ENCODE peak calls at places on chromosomes 5 and 9, in six cellular contexts. One of them, this sample, is unnamed.

GRCh38 chr9:76638001-76638400 is 126.2 kb upstream of the PCA3 start:
- DNase-seq in SK-N-SH: no peak
- DNase-seq in HepG2: no peak
- DNase-seq in K562: no peak
- DNase-seq in GM12878: no peak
- DNase-seq in H1: no peak
- DNase-seq in this sample: no peak

GRCh38 chr5:178074266-178074952 is 38.9 kb upstream of the N4BP3 start:
- DNase-seq in SK-N-SH: no peak
- DNase-seq in HepG2: peak; percentile 72
- DNase-seq in K562: peak; percentile 63
- DNase-seq in GM12878: no peak
- DNase-seq in H1: no peak
- DNase-seq in this sample: no peak

GRCh38 chr5:149611327-149611726 is 30.0 kb downstream of the ARHGEF37 start:
- DNase-seq in SK-N-SH: no peak
- DNase-seq in HepG2: peak; percentile 66
- DNase-seq in K562: no peak
- DNase-seq in GM12878: no peak
- DNase-seq in H1: no peak
- DNase-seq in this sample: no peak

GRCh38 chr9:129489838-129490582 is 130.9 kb downstream of the C9orf50 start:
- DNase-seq in SK-N-SH: no peak
- DNase-seq in HepG2: no peak
- DNase-seq in K562: peak; percentile 50
- DNase-seq in GM12878: no peak
- DNase-seq in H1: no peak
- DNase-seq in this sample: no peak

GRCh38 chr5:163350083-163350482 is 87.3 kb upstream of the CCNG1 start:
- DNase-seq in SK-N-SH: peak; percentile 67
- DNase-seq in HepG2: no peak
- DNase-seq in K562: no peak
- DNase-seq in GM12878: no peak
- DNase-seq in H1: no peak
- DNase-seq in this sample: no peak

GRCh38 chr9:75378036-75378435 is 289.7 kb downstream of the OSTF1 start:
- DNase-seq in SK-N-SH: no peak
- DNase-seq in HepG2: no peak
- DNase-seq in K562: no peak
- DNase-seq in GM12878: no peak
- DNase-seq in H1: no peak
- DNase-seq in this sample: no peak

GRCh38 chr9:126395439-126396212 is 69.0 kb downstream of the MVB12B start:
- DNase-seq in SK-N-SH: no peak
- DNase-seq in HepG2: no peak
- DNase-seq in K562: no peak
- DNase-seq in GM12878: no peak
- DNase-seq in H1: no peak
- DNase-seq in this sample: peak; percentile 12

GRCh38 chr5:37619353-37619752 is 220.5 kb downstream of the GDNF start:
- DNase-seq in SK-N-SH: no peak
- DNase-seq in HepG2: no peak
- DNase-seq in K562: no peak
- DNase-seq in GM12878: no peak
- DNase-seq in H1: no peak
- DNase-seq in this sample: no peak

GRCh38 chr5:91468643-91469422 is 85.7 kb upstream of the ARRDC3 start:
- DNase-seq in SK-N-SH: peak; percentile 25
- DNase-seq in HepG2: no peak
- DNase-seq in K562: no peak
- DNase-seq in GM12878: no peak
- DNase-seq in H1: no peak
- DNase-seq in this sample: no peak

GRCh38 chr9:16303506-16303905 is 567.0 kb downstream of the BNC2 start:
- DNase-seq in SK-N-SH: no peak
- DNase-seq in HepG2: no peak
- DNase-seq in K562: no peak
- DNase-seq in GM12878: no peak
- DNase-seq in H1: no peak
- DNase-seq in this sample: no peak

GRCh38 chr5:63164339-63164738 is 585.7 kb downstream of the LRRC70 start:
- DNase-seq in SK-N-SH: no peak
- DNase-seq in HepG2: no peak
- DNase-seq in K562: no peak
- DNase-seq in GM12878: no peak
- DNase-seq in H1: no peak
- DNase-seq in this sample: no peak

GRCh38 chr5:80198920-80199319 is 56.9 kb downstream of the SERINC5 start:
- DNase-seq in SK-N-SH: no peak
- DNase-seq in HepG2: no peak
- DNase-seq in K562: no peak
- DNase-seq in GM12878: no peak
- DNase-seq in H1: no peak
- DNase-seq in this sample: no peak

GRCh38 chr9:130741831-130742449 is 48.4 kb downstream of the EXOSC2 start:
- DNase-seq in SK-N-SH: no peak
- DNase-seq in HepG2: no peak
- DNase-seq in K562: peak; percentile 21
- DNase-seq in GM12878: no peak
- DNase-seq in H1: no peak
- DNase-seq in this sample: no peak

GRCh38 chr5:158435161-158435616 is 576.2 kb upstream of the CLINT1 start:
- DNase-seq in SK-N-SH: no peak
- DNase-seq in HepG2: no peak
- DNase-seq in K562: no peak
- DNase-seq in GM12878: peak; percentile 47
- DNase-seq in H1: no peak
- DNase-seq in this sample: peak; percentile 67

GRCh38 chr9:135077497-135078200 is 9.8 kb upstream of the OLFM1 start:
- DNase-seq in SK-N-SH: no peak
- DNase-seq in HepG2: no peak
- DNase-seq in K562: peak; percentile 31
- DNase-seq in GM12878: no peak
- DNase-seq in H1: peak; percentile 88
- DNase-seq in this sample: peak; percentile 6

GRCh38 chr9:75265525-75265972 is 177.2 kb downstream of the OSTF1 start:
- DNase-seq in SK-N-SH: peak; percentile 28
- DNase-seq in HepG2: peak; percentile 30
- DNase-seq in K562: peak; percentile 35
- DNase-seq in GM12878: no peak
- DNase-seq in H1: peak; percentile 70
- DNase-seq in this sample: peak; percentile 49

GRCh38 chr5:14501353-14502162 is 80.0 kb upstream of the OTULINL start:
- DNase-seq in SK-N-SH: no peak
- DNase-seq in HepG2: no peak
- DNase-seq in K562: no peak
- DNase-seq in GM12878: no peak
- DNase-seq in H1: no peak
- DNase-seq in this sample: no peak

GRCh38 chr5:131303537-131303936 is 39.7 kb downstream of the CDC42SE2 start:
- DNase-seq in SK-N-SH: no peak
- DNase-seq in HepG2: no peak
- DNase-seq in K562: no peak
- DNase-seq in GM12878: no peak
- DNase-seq in H1: no peak
- DNase-seq in this sample: no peak
- TF ChIP-seq GABPA in SK-N-SH: no peak
- TF ChIP-seq GABPA in HepG2: no peak
- TF ChIP-seq GABPA in K562: no peak
- TF ChIP-seq GABPA in GM12878: no peak
- TF ChIP-seq GABPA in H1: no peak
- TF ChIP-seq GABPA in this sample: no peak

GRCh38 chr9:95025213-95026170 is 292.0 kb downstream of the FANCC start:
- DNase-seq in SK-N-SH: peak; percentile 73
- DNase-seq in HepG2: peak; percentile 80
- DNase-seq in K562: peak; percentile 40
- DNase-seq in GM12878: no peak
- DNase-seq in H1: no peak
- DNase-seq in this sample: no peak
- TF ChIP-seq GABPA in SK-N-SH: no peak
- TF ChIP-seq GABPA in HepG2: no peak
- TF ChIP-seq GABPA in K562: no peak
- TF ChIP-seq GABPA in GM12878: no peak
- TF ChIP-seq GABPA in H1: no peak
- TF ChIP-seq GABPA in this sample: no peak

GRCh38 chr5:147426928-147427327 is 82.9 kb downstream of the DPYSL3 start:
- DNase-seq in SK-N-SH: no peak
- DNase-seq in HepG2: no peak
- DNase-seq in K562: no peak
- DNase-seq in GM12878: no peak
- DNase-seq in H1: no peak
- DNase-seq in this sample: no peak

GRCh38 chr5:147427784-147428401 is 82.0 kb downstream of the DPYSL3 start:
- DNase-seq in SK-N-SH: no peak
- DNase-seq in HepG2: no peak
- DNase-seq in K562: no peak
- DNase-seq in GM12878: no peak
- DNase-seq in H1: no peak
- DNase-seq in this sample: no peak

GRCh38 chr5:147434049-147434448 is 75.8 kb downstream of the DPYSL3 start:
- DNase-seq in SK-N-SH: no peak
- DNase-seq in HepG2: no peak
- DNase-seq in K562: no peak
- DNase-seq in GM12878: no peak
- DNase-seq in H1: no peak
- DNase-seq in this sample: no peak

GRCh38 chr5:147432323-147432722 is 77.5 kb downstream of the DPYSL3 start:
- DNase-seq in SK-N-SH: peak; percentile 63
- DNase-seq in HepG2: no peak
- DNase-seq in K562: no peak
- DNase-seq in GM12878: no peak
- DNase-seq in H1: no peak
- DNase-seq in this sample: no peak

GRCh38 chr5:147431586-147431985 is 78.3 kb downstream of the DPYSL3 start:
- DNase-seq in SK-N-SH: no peak
- DNase-seq in HepG2: no peak
- DNase-seq in K562: no peak
- DNase-seq in GM12878: no peak
- DNase-seq in H1: no peak
- DNase-seq in this sample: peak; percentile 32
- TF ChIP-seq GABPA in SK-N-SH: no peak
- TF ChIP-seq GABPA in HepG2: no peak
- TF ChIP-seq GABPA in K562: no peak
- TF ChIP-seq GABPA in GM12878: no peak
- TF ChIP-seq GABPA in H1: no peak
- TF ChIP-seq GABPA in this sample: no peak

GRCh38 chr9:29063031-29063430 is 1489.8 kb upstream of the C9orf72 start:
- DNase-seq in SK-N-SH: no peak
- DNase-seq in HepG2: no peak
- DNase-seq in K562: no peak
- DNase-seq in GM12878: no peak
- DNase-seq in H1: no peak
- DNase-seq in this sample: no peak
- TF ChIP-seq GABPA in SK-N-SH: no peak
- TF ChIP-seq GABPA in HepG2: no peak
- TF ChIP-seq GABPA in K562: no peak
- TF ChIP-seq GABPA in GM12878: no peak
- TF ChIP-seq GABPA in H1: no peak
- TF ChIP-seq GABPA in this sample: no peak

GRCh38 chr9:92507496-92507895 is 25.2 kb upstream of the ASPN start:
- DNase-seq in SK-N-SH: peak; percentile 22
- DNase-seq in HepG2: no peak
- DNase-seq in K562: no peak
- DNase-seq in GM12878: no peak
- DNase-seq in H1: no peak
- DNase-seq in this sample: no peak

GRCh38 chr9:92504881-92505280 is 22.6 kb upstream of the ASPN start:
- DNase-seq in SK-N-SH: no peak
- DNase-seq in HepG2: no peak
- DNase-seq in K562: peak; percentile 37
- DNase-seq in GM12878: no peak
- DNase-seq in H1: no peak
- DNase-seq in this sample: no peak

GRCh38 chr9:92508018-92508417 is 25.7 kb upstream of the ASPN start:
- DNase-seq in SK-N-SH: peak; percentile 20
- DNase-seq in HepG2: no peak
- DNase-seq in K562: no peak
- DNase-seq in GM12878: no peak
- DNase-seq in H1: no peak
- DNase-seq in this sample: no peak

GRCh38 chr9:92507005-92507404 is 24.7 kb upstream of the ASPN start:
- DNase-seq in SK-N-SH: no peak
- DNase-seq in HepG2: no peak
- DNase-seq in K562: no peak
- DNase-seq in GM12878: no peak
- DNase-seq in H1: no peak
- DNase-seq in this sample: no peak

DNA sequence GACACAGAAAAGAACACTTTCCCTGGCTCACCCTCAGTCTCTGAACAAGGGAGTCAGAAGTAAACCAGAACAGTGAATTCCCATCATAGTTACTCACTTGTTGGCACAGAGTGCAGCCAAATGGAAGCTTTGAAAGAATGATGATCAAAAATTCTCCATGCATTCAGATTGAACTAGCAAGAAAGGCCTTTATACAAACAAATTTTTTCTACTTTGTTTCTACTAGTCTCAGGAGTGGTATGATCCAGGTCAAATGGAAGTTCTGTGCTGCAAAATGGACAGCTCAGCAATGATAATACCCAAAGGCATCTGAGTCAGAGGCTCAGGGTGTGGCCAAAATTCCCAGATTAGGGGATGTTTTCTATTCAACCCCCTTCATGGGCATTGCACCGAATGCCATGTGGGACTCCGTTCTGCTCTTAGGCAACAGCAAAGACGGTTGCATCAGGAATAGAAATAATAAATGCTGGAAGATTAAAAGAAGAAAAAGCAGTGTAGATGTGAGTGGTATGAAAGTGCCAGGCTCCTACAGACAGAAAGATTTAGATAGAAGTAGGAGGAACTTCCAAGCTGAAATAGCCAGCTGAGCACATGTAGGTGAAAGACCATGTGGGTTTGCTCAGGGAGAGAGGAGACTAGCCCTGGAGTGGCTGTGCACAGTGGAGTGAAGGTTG is 24.0 kb upstream of the ASPN start:
- DNase-seq in SK-N-SH: no peak
- DNase-seq in HepG2: no peak
- DNase-seq in K562: no peak
- DNase-seq in GM12878: no peak
- DNase-seq in H1: no peak
- DNase-seq in this sample: no peak
- TF ChIP-seq GABPA in SK-N-SH: no peak
- TF ChIP-seq GABPA in HepG2: no peak
- TF ChIP-seq GABPA in K562: no peak
- TF ChIP-seq GABPA in GM12878: no peak
- TF ChIP-seq GABPA in H1: no peak
- TF ChIP-seq GABPA in this sample: no peak